ENCODE peak calls at places on chromosomes 6 and 20, in nine cellular contexts. One of them, this sample, is unnamed.

GRCh38 chr6:139757766-139758655 is 383.6 kb upstream of the CITED2 start:
- DNase-seq in NCI-H774: no peak
- DNase-seq in AG04450: no peak
- DNase-seq in HEK293T: no peak
- DNase-seq in stimulated activated CD4-positive, alpha-beta T cell treated with anti-CD3 and anti-CD28 coated beads, Interleukin-4, amount 100 ng/mL, for 4 hours: no peak
- DNase-seq in heart right ventricle: no peak
- DNase-seq in nephron progenitor cell: no peak
- DNase-seq in NCI-H2081: no peak
- DNase-seq in T-cell: no peak
- DNase-seq in this sample: no peak

GRCh38 chr20:10522328-10522727 is 87.2 kb downstream of the SLX4IP start:
- DNase-seq in NCI-H774: no peak
- DNase-seq in AG04450: no peak
- DNase-seq in HEK293T: no peak
- DNase-seq in stimulated activated CD4-positive, alpha-beta T cell treated with anti-CD3 and anti-CD28 coated beads, Interleukin-4, amount 100 ng/mL, for 4 hours: no peak
- DNase-seq in heart right ventricle: no peak
- DNase-seq in nephron progenitor cell: no peak
- DNase-seq in NCI-H2081: no peak
- DNase-seq in T-cell: no peak
- DNase-seq in this sample: no peak

GRCh38 chr6:151288711-151289398 is 49.1 kb downstream of the AKAP12 start:
- DNase-seq in NCI-H774: no peak
- DNase-seq in AG04450: no peak
- DNase-seq in HEK293T: peak
- DNase-seq in stimulated activated CD4-positive, alpha-beta T cell treated with anti-CD3 and anti-CD28 coated beads, Interleukin-4, amount 100 ng/mL, for 4 hours: no peak
- DNase-seq in heart right ventricle: no peak
- DNase-seq in nephron progenitor cell: no peak
- DNase-seq in NCI-H2081: no peak
- DNase-seq in T-cell: no peak
- DNase-seq in this sample: no peak

GRCh38 chr20:53611449-53611894 is 17.8 kb upstream of the ZNF217 start:
- DNase-seq in NCI-H774: no peak
- DNase-seq in AG04450: peak
- DNase-seq in HEK293T: peak
- DNase-seq in stimulated activated CD4-positive, alpha-beta T cell treated with anti-CD3 and anti-CD28 coated beads, Interleukin-4, amount 100 ng/mL, for 4 hours: no peak
- DNase-seq in heart right ventricle: peak
- DNase-seq in nephron progenitor cell: no peak
- DNase-seq in NCI-H2081: no peak
- DNase-seq in T-cell: no peak
- DNase-seq in this sample: no peak

GRCh38 chr6:136751478-136751956 is 40.8 kb downstream of the MAP3K5 start:
- DNase-seq in NCI-H774: no peak
- DNase-seq in AG04450: no peak
- DNase-seq in HEK293T: no peak
- DNase-seq in stimulated activated CD4-positive, alpha-beta T cell treated with anti-CD3 and anti-CD28 coated beads, Interleukin-4, amount 100 ng/mL, for 4 hours: peak
- DNase-seq in heart right ventricle: no peak
- DNase-seq in nephron progenitor cell: no peak
- DNase-seq in NCI-H2081: no peak
- DNase-seq in T-cell: no peak
- DNase-seq in this sample: no peak

GRCh38 chr20:32554965-32555289 is 30.2 kb downstream of the NOL4L start:
- DNase-seq in NCI-H774: no peak
- DNase-seq in AG04450: no peak
- DNase-seq in HEK293T: no peak
- DNase-seq in stimulated activated CD4-positive, alpha-beta T cell treated with anti-CD3 and anti-CD28 coated beads, Interleukin-4, amount 100 ng/mL, for 4 hours: no peak
- DNase-seq in heart right ventricle: no peak
- DNase-seq in nephron progenitor cell: no peak
- DNase-seq in NCI-H2081: no peak
- DNase-seq in T-cell: no peak
- DNase-seq in this sample: no peak

GRCh38 chr6:94478178-94479140 is 1059.1 kb upstream of the EPHA7 start:
- DNase-seq in NCI-H774: peak
- DNase-seq in AG04450: no peak
- DNase-seq in HEK293T: no peak
- DNase-seq in stimulated activated CD4-positive, alpha-beta T cell treated with anti-CD3 and anti-CD28 coated beads, Interleukin-4, amount 100 ng/mL, for 4 hours: no peak
- DNase-seq in heart right ventricle: no peak
- DNase-seq in nephron progenitor cell: no peak
- DNase-seq in NCI-H2081: peak
- DNase-seq in T-cell: no peak
- DNase-seq in this sample: no peak

GRCh38 chr6:156595481-156595880 is 181.7 kb upstream of the ARID1B start:
- DNase-seq in NCI-H774: no peak
- DNase-seq in AG04450: no peak
- DNase-seq in HEK293T: no peak
- DNase-seq in stimulated activated CD4-positive, alpha-beta T cell treated with anti-CD3 and anti-CD28 coated beads, Interleukin-4, amount 100 ng/mL, for 4 hours: no peak
- DNase-seq in heart right ventricle: no peak
- DNase-seq in nephron progenitor cell: no peak
- DNase-seq in NCI-H2081: no peak
- DNase-seq in T-cell: no peak
- DNase-seq in this sample: no peak

GRCh38 chr6:46484081-46484820 is 7.0 kb downstream of the RCAN2 start:
- DNase-seq in NCI-H774: no peak
- DNase-seq in AG04450: no peak
- DNase-seq in HEK293T: no peak
- DNase-seq in stimulated activated CD4-positive, alpha-beta T cell treated with anti-CD3 and anti-CD28 coated beads, Interleukin-4, amount 100 ng/mL, for 4 hours: no peak
- DNase-seq in heart right ventricle: peak
- DNase-seq in nephron progenitor cell: no peak
- DNase-seq in NCI-H2081: no peak
- DNase-seq in T-cell: no peak
- DNase-seq in this sample: no peak

GRCh38 chr6:148760143-148760505 is 13.3 kb downstream of the UST start:
- DNase-seq in NCI-H774: no peak
- DNase-seq in AG04450: no peak
- DNase-seq in HEK293T: no peak
- DNase-seq in stimulated activated CD4-positive, alpha-beta T cell treated with anti-CD3 and anti-CD28 coated beads, Interleukin-4, amount 100 ng/mL, for 4 hours: no peak
- DNase-seq in heart right ventricle: no peak
- DNase-seq in nephron progenitor cell: no peak
- DNase-seq in NCI-H2081: no peak
- DNase-seq in T-cell: no peak
- DNase-seq in this sample: no peak

GRCh38 chr6:70616728-70617260 is 50.1 kb downstream of the SDHAF4 start:
- DNase-seq in NCI-H774: no peak
- DNase-seq in AG04450: no peak
- DNase-seq in HEK293T: no peak
- DNase-seq in stimulated activated CD4-positive, alpha-beta T cell treated with anti-CD3 and anti-CD28 coated beads, Interleukin-4, amount 100 ng/mL, for 4 hours: no peak
- DNase-seq in heart right ventricle: no peak
- DNase-seq in nephron progenitor cell: no peak
- DNase-seq in NCI-H2081: no peak
- DNase-seq in T-cell: no peak
- DNase-seq in this sample: no peak

This sample was measured in lung.